ENCODE peak calls at places on chromosomes 7 and 10, in four cellular contexts. Q is A549, X is HepG2, S is GM23338. L is an unnamed sample.

GRCh38 chr7:32900415-32900814 is 8.9 kb upstream of the KBTBD2 start:
- DNase-seq in S (no peak), Q (no peak), X (no peak), L (no peak)

GRCh38 chr7:32170838-32171237 is 100.6 kb upstream of the PDE1C start:
- DNase-seq in X (no peak), Q (no peak), S (no peak), L (no peak)

GRCh38 chr10:10462116-10462515 is 555.6 kb upstream of the CELF2 start:
- DNase-seq in S (peak), Q (no peak), X (no peak), L (no peak)

GRCh38 chr7:108452707-108453106 is 3.5 kb downstream of the NRCAM start:
- DNase-seq in Q (peak), S (peak), X (peak), L (no peak)

GRCh38 chr7:129610709-129611245 is 743 bp upstream of the NRF1 start:
- DNase-seq in Q (no peak), X (no peak), S (peak), L (no peak)

GRCh38 chr10:21572578-21572977 is 38.5 kb downstream of the MLLT10 start:
- DNase-seq in S (no peak), Q (no peak), X (no peak), L (no peak)

GRCh38 chr10:43461950-43462349 is 25.0 kb downstream of the ZNF487 start:
- DNase-seq in X (peak), S (peak), Q (peak), L (peak)

GRCh38 chr10:92387289-92387940 is 96.4 kb downstream of the MARCHF5 start:
- DNase-seq in S (peak), X (peak), Q (peak), L (peak)

GRCh38 chr7:142357953-142358520 is 100.2 kb upstream of the PRSS58 start:
- DNase-seq in S (peak), X (peak), Q (peak), L (peak)

GRCh38 chr10:7819126-7819470 is 793 bp downstream of the TAF3 start:
- DNase-seq in Q (peak), S (peak), X (peak), L (no peak)

GRCh38 chr7:3089493-3089892 is 45.8 kb upstream of the CARD11 start:
- DNase-seq in S (peak), Q (peak), X (peak), L (no peak)

GRCh38 chr7:155198206-155198892 is 99.3 kb upstream of the INSIG1 start:
- DNase-seq in Q (no peak), S (no peak), X (no peak), L (no peak)

GRCh38 chr10:98030093-98030821 is at the start of gene CRTAC1:
- DNase-seq in X (no peak), S (peak), Q (peak), L (no peak)

GRCh38 chr7:151039850-151040548 is 8.3 kb upstream of the ASIC3 start:
- DNase-seq in Q (no peak), X (no peak), S (no peak), L (no peak)

GRCh38 chr7:102095933-102096332 is 190.7 kb upstream of the SH2B2 start:
- DNase-seq in Q (no peak), S (no peak), X (no peak), L (no peak)

GRCh38 chr10:84478155-84478554 is 149.8 kb downstream of the CCSER2 start:
- DNase-seq in S (no peak), X (no peak), Q (no peak), L (no peak)

GRCh38 chr7:79308176-79308575 is 145.3 kb downstream of the MAGI2 start:
- DNase-seq in S (peak), X (peak), Q (peak), L (no peak)

GRCh38 chr10:113666682-113667252 is 2.9 kb upstream of the NRAP start:
- DNase-seq in Q (no peak), X (no peak), S (no peak), L (no peak)

GRCh38 chr7:70883750-70884445 is 248.0 kb upstream of the GALNT17 start:
- DNase-seq in X (no peak), Q (no peak), S (no peak), L (no peak)

GRCh38 chr10:123553810-123554430 is 112.2 kb upstream of the GPR26 start:
- DNase-seq in X (no peak), Q (no peak), S (no peak), L (no peak)

GRCh38 chr10:124221356-124222297 is 128.2 kb upstream of the CHST15 start:
- DNase-seq in S (no peak), Q (no peak), X (no peak), L (no peak)

DNA sequence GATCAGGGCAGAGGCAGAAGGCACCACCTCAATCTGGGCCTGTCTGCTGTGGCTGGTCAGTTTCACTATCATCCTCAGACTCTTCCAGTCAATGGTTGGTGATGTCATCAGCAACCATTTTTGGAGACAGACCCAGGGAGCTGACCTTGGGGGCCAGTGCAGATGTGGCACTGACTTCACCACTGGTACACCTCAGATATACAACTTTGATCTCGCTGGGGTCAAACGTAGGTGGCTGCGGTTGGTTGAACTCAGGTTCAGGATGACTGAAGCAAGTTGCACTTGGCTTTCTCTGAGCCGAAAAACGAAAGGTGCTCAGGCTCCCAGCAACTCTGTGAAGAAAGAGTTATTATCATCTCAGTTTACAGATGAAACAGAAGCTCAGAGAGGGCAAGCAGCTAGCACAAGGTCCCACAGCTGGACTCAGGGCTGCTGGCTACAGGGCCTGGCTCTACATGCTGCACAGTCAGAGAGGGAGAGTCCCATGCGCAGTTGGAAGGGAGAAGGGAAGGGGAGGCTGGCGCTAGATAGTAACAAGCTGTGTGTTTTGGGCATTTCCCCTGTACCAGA is 27.2 kb downstream of the ANKRD16 start:
- DNase-seq in S (no peak), X (peak), Q (no peak), L (no peak)
- TF ChIP-seq REST in S (no peak), X (no peak), Q (no peak), L (no peak)

DNA sequence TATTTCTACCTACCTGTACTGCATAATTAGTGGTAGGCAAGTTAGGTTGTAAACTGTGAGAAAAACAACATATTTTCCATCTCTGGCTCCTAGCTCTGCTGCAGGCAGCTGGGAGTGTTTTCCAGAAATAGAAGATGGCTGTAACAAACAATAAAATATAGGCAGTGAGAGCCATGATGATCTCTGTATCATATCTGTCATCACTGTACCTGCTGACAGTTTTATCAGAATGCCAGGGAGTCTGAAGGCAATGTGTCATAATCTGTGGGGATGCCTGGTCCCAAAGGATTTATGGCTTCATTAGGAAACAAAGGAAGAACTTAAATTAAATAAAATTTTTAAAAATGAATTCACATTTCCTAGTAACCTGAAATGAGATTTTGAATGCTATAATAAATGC is 160.9 kb upstream of the SMIM30 start:
- DNase-seq in Q (no peak), X (no peak), S (no peak), L (no peak)
- TF ChIP-seq REST in Q (no peak), X (no peak), S (no peak), L (no peak)

DNA sequence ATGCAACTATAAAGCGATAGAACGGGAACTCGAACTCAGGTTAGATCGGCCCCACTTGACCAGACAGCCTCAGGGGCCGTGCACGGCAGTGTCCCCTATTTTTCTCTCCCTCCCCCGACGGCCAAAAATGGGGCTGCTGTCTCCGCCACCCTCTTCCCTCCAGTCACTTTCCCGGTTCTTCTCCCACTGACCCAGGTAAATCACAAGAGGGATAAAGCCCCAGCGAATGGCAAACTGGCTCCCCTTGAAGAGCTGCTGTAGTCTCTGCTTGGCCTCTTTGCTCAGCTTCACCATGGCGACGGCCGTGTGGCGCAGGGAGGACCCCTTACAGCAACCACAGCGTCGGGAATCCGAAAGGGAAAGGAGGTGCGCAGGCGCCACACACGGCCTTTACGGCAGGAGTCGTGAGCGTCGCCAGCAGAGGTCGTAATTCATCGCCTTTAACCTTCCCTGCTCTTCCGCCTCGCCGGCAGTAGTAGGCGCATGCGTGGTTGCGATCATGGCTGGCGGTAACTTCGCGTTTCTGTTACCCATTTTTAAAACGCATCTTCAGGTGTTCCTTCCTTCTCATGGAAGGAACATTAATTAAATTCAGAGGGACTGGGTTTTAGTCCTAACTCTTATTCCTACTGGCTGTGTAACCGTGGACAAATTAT is at the start of gene TOMM7:
- DNase-seq in Q (peak), X (peak), S (peak), L (peak)
- TF ChIP-seq REST in Q (no peak), X (peak), S (no peak), L (peak)

GRCh38 chr7:44706788-44707557 is 41.7 kb upstream of the ZMIZ2 start:
- DNase-seq in X (no peak), Q (no peak), S (no peak), L (no peak)
- TF ChIP-seq REST in X (no peak), Q (no peak), S (no peak), L (no peak)

GRCh38 chr7:92259610-92260247 is 14.0 kb downstream of the ANKIB1 start:
- DNase-seq in Q (no peak), X (no peak), S (no peak), L (no peak)
- TF ChIP-seq REST in Q (no peak), X (no peak), S (no peak), L (no peak)

L was measured in HL-60.